ENCODE peak calls at places on chromosomes 11 and 22, in five cellular contexts. Y is stomach, F is colonic mucosa, M is astrocyte, N is endodermal cell. A is an unnamed sample.
A peak's percentile ranks its signal among the peaks of the same experiment; 100 is the strongest.

GRCh38 chr22:36017661-36018091 is 10.9 kb downstream of the RBFOX2 start:
- DNase-seq in Y (no peak), F (no peak), M (no peak), N (no peak), A (no peak)

GRCh38 chr22:30205281-30206115 is 41.1 kb downstream of the LIF start:
- DNase-seq in Y (peak; percentile 25), F (no peak), M (peak; percentile 95), N (no peak), A (peak; percentile 81)

GRCh38 chr11:69089258-69089657 is 40.5 kb downstream of the TPCN2 start:
- DNase-seq in Y (peak; percentile 63), F (no peak), M (peak; percentile 74), N (no peak), A (peak; percentile 36)

GRCh38 chr11:10108901-10109665 is 184.9 kb downstream of the SBF2 start:
- DNase-seq in Y (no peak), F (no peak), M (peak; percentile 5), N (no peak), A (no peak)

GRCh38 chr11:91664521-91664920 is 560.1 kb upstream of the FAT3 start:
- DNase-seq in Y (no peak), F (no peak), M (no peak), N (no peak), A (no peak)

GRCh38 chr11:99015634-99016454 is 4.9 kb upstream of the CNTN5 start:
- DNase-seq in Y (no peak), F (no peak), M (peak; percentile 24), N (no peak), A (peak; percentile 55)

GRCh38 chr11:19728436-19728835 is 15.8 kb downstream of the NAV2 start:
- DNase-seq in Y (no peak), F (no peak), M (peak; percentile 38), N (no peak), A (no peak)

GRCh38 chr11:37699644-37700043 is 1101.6 kb upstream of the RAG2 start:
- DNase-seq in Y (no peak), F (no peak), M (no peak), N (no peak), A (no peak)

GRCh38 chr11:70842701-70843100 is 409.7 kb downstream of the SHANK2 start:
- DNase-seq in Y (no peak), F (no peak), M (no peak), N (no peak), A (no peak)

GRCh38 chr11:116871248-116871647 is 33.8 kb upstream of the APOA1 start:
- DNase-seq in Y (no peak), F (no peak), M (peak; percentile 93), N (no peak), A (peak; percentile 88)

GRCh38 chr22:24951942-24952836 is at the start of gene KIAA1671:
- DNase-seq in Y (peak; percentile 91), F (peak; percentile 91), M (no peak), N (peak; percentile 99), A (peak; percentile 50)

GRCh38 chr22:42977574-42977973 is 37.4 kb downstream of the PACSIN2 start:
- DNase-seq in Y (no peak), F (no peak), M (no peak), N (no peak), A (no peak)

GRCh38 chr11:129331217-129331616 is 44.4 kb upstream of the BARX2 start:
- DNase-seq in Y (peak; percentile 40), F (peak; percentile 73), M (peak; percentile 74), N (peak; percentile 45), A (peak; percentile 78)

GRCh38 chr11:126186031-126186698 is 25.3 kb downstream of the RPUSD4 start:
- DNase-seq in Y (no peak), F (no peak), M (no peak), N (no peak), A (no peak)

GRCh38 chr11:35746356-35747153 is 84.0 kb downstream of the TRIM44 start:
- DNase-seq in Y (no peak), F (no peak), M (no peak), N (no peak), A (no peak)

GRCh38 chr11:73193251-73194033 is 24.6 kb upstream of the P2RY2 start:
- DNase-seq in Y (peak; percentile 22), F (no peak), M (no peak), N (no peak), A (peak; percentile 40)

GRCh38 chr11:110186867-110187266 is 93.7 kb downstream of the ZC3H12C start:
- DNase-seq in Y (no peak), F (no peak), M (no peak), N (no peak), A (no peak)

GRCh38 chr11:10405858-10406592 is 49.0 kb upstream of the AMPD3 start:
- DNase-seq in Y (peak; percentile 48), F (peak; percentile 58), M (peak; percentile 82), N (peak; percentile 85), A (peak; percentile 89)

GRCh38 chr11:73869234-73869949 is 7.3 kb downstream of the COA4 start:
- DNase-seq in Y (no peak), F (peak; percentile 75), M (no peak), N (no peak), A (no peak)

GRCh38 chr22:33853200-33854097 is 66.8 kb downstream of the LARGE1 start:
- DNase-seq in Y (peak; percentile 85), F (peak; percentile 77), M (peak; percentile 77), N (no peak), A (peak; percentile 48)

GRCh38 chr11:76579047-76579751 is 91.3 kb downstream of the LRRC32 start:
- DNase-seq in Y (no peak), F (no peak), M (no peak), N (peak; percentile 69), A (no peak)

GRCh38 chr11:101866619-101867491 is 48.0 kb upstream of the CEP126 start:
- DNase-seq in Y (no peak), F (no peak), M (peak; percentile 76), N (no peak), A (peak; percentile 94)

GRCh38 chr11:44351898-44352498 is 42.1 kb upstream of the ALX4 start:
- DNase-seq in Y (no peak), F (no peak), M (no peak), N (no peak), A (no peak)
- TF ChIP-seq CTCF in Y (no peak), F (no peak), M (no peak), N (peak; percentile 64), A (no peak)

DNA sequence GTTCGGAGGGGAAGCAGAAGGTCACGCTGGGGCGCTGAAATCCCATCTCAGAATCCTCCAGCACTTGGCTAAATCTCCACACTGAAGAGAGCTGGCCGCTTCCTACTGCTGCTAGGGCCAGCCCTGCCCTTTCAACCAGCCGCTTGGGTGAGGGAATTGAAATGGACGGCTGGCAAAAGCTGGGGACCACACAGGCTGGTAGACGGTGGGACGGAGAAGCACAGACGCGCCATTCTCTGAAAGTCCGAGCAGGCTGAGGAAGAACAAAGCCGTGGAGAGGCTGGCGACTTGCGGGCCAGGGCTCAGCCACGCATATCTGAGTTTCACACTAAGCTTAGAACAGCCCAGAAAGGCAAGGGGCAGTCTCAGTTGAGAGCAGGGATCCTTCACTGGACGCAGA is 3.6 kb downstream of the EHD1 start:
- DNase-seq in Y (no peak), F (no peak), M (no peak), N (no peak), A (no peak)
- H3K4me3 ChIP-seq in Y (peak overlapping the region; percentile 87), F (no peak overlapping the region), M (peak overlapping the region; percentile 9), N (no peak overlapping the region), A (no peak overlapping the region)

GRCh38 chr11:1782831-1783724 is 19.4 kb upstream of the CTSD start:
- DNase-seq in Y (no peak), F (no peak), M (peak; percentile 50), N (no peak), A (no peak)
- H3K27me3 ChIP-seq in Y (no peaks in the 10 kb centered on the region), F (no peaks in the 10 kb centered on the region), M (peaks cover 3% of the 10 kb centered on the region), N (no peaks in the 10 kb centered on the region), A (peaks cover 2% of the 10 kb centered on the region)

GRCh38 chr11:58621586-58622262 is 741 bp upstream of the CNTF start:
- DNase-seq in Y (no peak), F (no peak), M (no peak), N (no peak), A (peak; percentile 66)

GRCh38 chr11:58616594-58616993 is 5.9 kb upstream of the CNTF start:
- DNase-seq in Y (no peak), F (no peak), M (peak; percentile 93), N (no peak), A (peak; percentile 81)

GRCh38 chr11:58622344-58622743 is at the start of gene CNTF:
- DNase-seq in Y (no peak), F (no peak), M (peak; percentile 42), N (no peak), A (no peak)

GRCh38 chr11:58615556-58615955 is 6.9 kb upstream of the CNTF start:
- DNase-seq in Y (no peak), F (no peak), M (no peak), N (no peak), A (no peak)

DNA sequence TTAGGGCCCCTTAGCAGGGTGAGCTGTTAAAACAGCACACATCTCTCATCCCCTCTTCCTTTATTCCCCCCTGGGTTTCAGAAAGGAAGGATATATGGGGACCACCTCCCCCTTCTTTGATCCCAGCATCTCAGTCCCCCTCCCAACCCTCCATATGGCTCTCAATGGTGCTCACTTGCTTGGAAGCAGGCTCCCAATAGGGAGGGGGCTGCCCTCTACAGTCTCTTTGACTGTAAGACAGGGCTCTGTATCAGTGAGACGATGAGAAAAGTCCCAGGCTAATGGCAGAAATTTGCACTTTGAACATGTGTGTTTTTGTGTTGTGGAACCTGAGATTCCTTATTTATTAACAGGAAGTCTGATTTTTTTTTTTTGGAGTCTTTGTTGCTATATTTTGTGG is 4.2 kb upstream of the CNTF start:
- DNase-seq in Y (no peak), F (no peak), M (no peak), N (peak; percentile 52), A (no peak)
- TF ChIP-seq CTCF in Y (no peak), F (no peak), M (no peak), N (peak; percentile 62), A (no peak)

A was measured in bronchial epithelial cell.